ENCODE peak calls at places on chromosomes 4 and X, in six cellular contexts. P is colonic mucosa; X is tibial artery; H is suprapubic skin; Y is lower leg skin; L is CD8-positive, alpha-beta T cell. E is an unnamed sample.

GRCh38 chr4:682490-683172 is 6.3 kb downstream of the SLC49A3 start:
- DNase-seq in P (no peak), L (no peak), X (no peak), H (peak), Y (no peak), E (no peak)

GRCh38 chr4:100428051-100428450 is 89.8 kb downstream of the EMCN start:
- DNase-seq in H (no peak), X (no peak), Y (no peak), P (no peak), L (no peak), E (peak)

GRCh38 chr4:115357767-115358166 is 244.3 kb upstream of the NDST4 start:
- DNase-seq in Y (no peak), H (no peak), X (no peak), P (no peak), L (no peak), E (no peak)

GRCh38 chr4:86730310-86730709 is 118.9 kb downstream of the SLC10A6 start:
- DNase-seq in Y (no peak), X (no peak), P (no peak), H (no peak), L (no peak), E (no peak)

GRCh38 chr4:56212774-56213173 is 174.5 kb downstream of the AASDH start:
- DNase-seq in L (no peak), P (no peak), X (no peak), H (no peak), Y (no peak), E (no peak)

GRCh38 chr4:149980941-149981340 is 97.3 kb upstream of the DCLK2 start:
- DNase-seq in Y (no peak), L (peak), H (no peak), X (peak), P (peak), E (peak)

GRCh38 chrX:106742831-106743230 is 16.3 kb downstream of the RNF128 start:
- DNase-seq in P (no peak), X (no peak), Y (no peak), H (no peak), L (no peak), E (no peak)

GRCh38 chr4:154368060-154368459 is 123.5 kb downstream of the DCHS2 start:
- DNase-seq in L (no peak), Y (no peak), X (no peak), H (no peak), P (no peak), E (no peak)

GRCh38 chr4:76663794-76664193 is 228.8 kb downstream of the SHROOM3 start:
- DNase-seq in L (no peak), X (no peak), P (no peak), Y (no peak), H (no peak), E (peak)

GRCh38 chrX:274904-275475 is 6.2 kb upstream of the PLCXD1 start:
- DNase-seq in L (no peak), X (no peak), Y (no peak), P (peak), H (no peak), E (peak)

GRCh38 chr4:111934294-111934693 is 211.0 kb upstream of the FAM241A start:
- DNase-seq in Y (no peak), P (no peak), L (no peak), H (no peak), X (no peak), E (no peak)

GRCh38 chr4:74805601-74806000 is 11.3 kb upstream of the BTC start:
- DNase-seq in L (no peak), P (no peak), Y (no peak), H (no peak), X (no peak), E (no peak)

GRCh38 chr4:15920723-15921591 is 17.6 kb downstream of the FGFBP1 start:
- DNase-seq in X (peak), H (no peak), Y (peak), P (peak), L (no peak), E (peak)

GRCh38 chr4:138828926-138829325 is 186.7 kb upstream of the NOCT start:
- DNase-seq in P (no peak), L (no peak), Y (no peak), X (no peak), H (no peak), E (no peak)

GRCh38 chrX:149506349-149506748 is 1.2 kb upstream of the IDS start:
- DNase-seq in H (no peak), L (no peak), Y (no peak), X (no peak), P (no peak), E (no peak)

GRCh38 chr4:185190001-185190856 is 13.6 kb downstream of the CFAP97 start:
- DNase-seq in P (no peak), Y (no peak), H (no peak), X (no peak), L (no peak), E (no peak)

GRCh38 chr4:8614365-8615193 is 22.0 kb downstream of the CPZ start:
- DNase-seq in Y (no peak), P (no peak), L (no peak), X (peak), H (peak), E (no peak)

GRCh38 chr4:793109-793861 is 32.6 kb downstream of the CPLX1 start:
- DNase-seq in Y (no peak), H (no peak), P (no peak), L (no peak), X (no peak), E (no peak)

GRCh38 chrX:9676738-9677097 is 88.9 kb downstream of the GPR143 start:
- DNase-seq in Y (no peak), L (no peak), H (no peak), X (no peak), P (no peak), E (no peak)

GRCh38 chr4:116531870-116532269 is 553.5 kb downstream of the TRAM1L1 start:
- DNase-seq in P (no peak), X (no peak), H (no peak), Y (no peak), L (no peak), E (no peak)
- H3K4me3 ChIP-seq in P (no peak), X (no peak), H (no peak), Y (no peak), L (no peak), E (no peak)

GRCh38 chr4:160567634-160568033 is 1464.8 kb downstream of the RAPGEF2 start:
- DNase-seq in P (no peak), X (no peak), Y (no peak), H (no peak), L (no peak), E (no peak)
- H3K4me3 ChIP-seq in P (no peak), X (no peak), Y (no peak), H (no peak), L (no peak), E (no peak)

GRCh38 chrX:23864719-23865349 is 42.9 kb downstream of the APOO start:
- DNase-seq in P (no peak), L (no peak), X (no peak), Y (no peak), H (no peak), E (peak)

GRCh38 chrX:23857409-23857808 is 50.3 kb downstream of the APOO start:
- DNase-seq in Y (no peak), H (no peak), L (no peak), P (no peak), X (no peak), E (peak)

GRCh38 chrX:23855569-23855968 is 52.2 kb downstream of the APOO start:
- DNase-seq in P (no peak), X (no peak), Y (no peak), H (no peak), L (no peak), E (peak)

GRCh38 chrX:23857935-23858334 is 49.8 kb downstream of the APOO start:
- DNase-seq in L (no peak), P (no peak), Y (no peak), H (no peak), X (no peak), E (no peak)

GRCh38 chrX:23861215-23861896 is 46.4 kb downstream of the APOO start:
- DNase-seq in X (no peak), P (no peak), H (no peak), Y (no peak), L (no peak), E (no peak)
- H3K4me3 ChIP-seq in X (no peak), P (no peak), H (no peak), Y (no peak), L (no peak), E (no peak)

GRCh38 chr4:141636771-141637460 is 533 bp downstream of the IL15 start:
- DNase-seq in P (peak), H (peak), L (no peak), Y (no peak), X (peak), E (peak)

GRCh38 chr4:141637565-141637964 is 1.2 kb downstream of the IL15 start:
- DNase-seq in Y (no peak), X (no peak), H (no peak), L (no peak), P (no peak), E (no peak)

GRCh38 chr4:141640692-141641091 is 4.3 kb downstream of the IL15 start:
- DNase-seq in L (no peak), X (no peak), Y (no peak), H (no peak), P (no peak), E (no peak)

GRCh38 chr4:141635726-141636076 is 682 bp upstream of the IL15 start:
- DNase-seq in Y (no peak), P (no peak), L (no peak), X (no peak), H (no peak), E (no peak)

DNA sequence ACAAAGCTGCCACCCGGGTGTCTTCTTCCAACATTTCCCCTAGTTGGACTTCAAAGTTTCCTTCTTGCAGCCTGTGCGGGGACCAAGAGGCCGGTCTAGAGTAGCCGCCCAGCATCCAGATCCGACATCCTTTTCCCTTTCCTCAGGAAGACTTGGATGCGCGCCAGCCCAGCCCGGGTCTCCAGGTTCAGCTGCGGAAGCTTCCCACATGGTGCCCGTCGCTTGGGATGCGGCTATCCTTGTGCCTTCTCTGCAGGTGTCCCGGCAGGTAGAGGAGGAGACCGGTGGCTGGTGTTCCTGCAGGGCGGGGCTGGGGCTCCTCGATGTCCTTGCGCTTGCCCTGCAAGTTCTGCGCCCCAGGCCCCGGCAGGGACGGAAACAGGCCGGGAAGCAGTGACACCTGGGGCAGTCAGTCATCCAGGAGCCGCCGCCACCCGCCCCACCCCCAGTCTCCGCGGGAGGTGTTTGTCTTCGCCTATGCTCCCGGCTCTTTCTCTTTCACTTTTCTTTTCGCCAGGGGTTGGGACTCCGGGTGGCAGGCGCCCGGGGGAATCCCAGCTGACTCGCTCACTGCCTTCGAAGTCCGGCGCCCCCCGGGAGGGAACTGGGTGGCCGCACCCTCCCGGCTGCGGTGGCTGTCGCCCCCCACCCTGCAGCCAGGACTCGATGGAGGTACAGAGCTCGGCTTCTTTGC is at the start of gene IL15:
- DNase-seq in Y (peak), H (peak), X (peak), P (peak), L (peak), E (peak)
- H3K4me3 ChIP-seq in Y (peak), H (peak), X (peak), P (peak), L (peak), E (peak)

GRCh38 chr4:11426716-11427115 is 2.0 kb downstream of the HS3ST1 start:
- DNase-seq in H (no peak), P (no peak), X (no peak), L (no peak), Y (no peak), E (no peak)

GRCh38 chr4:11428161-11428700 is 463 bp downstream of the HS3ST1 start:
- DNase-seq in X (no peak), Y (no peak), L (no peak), P (no peak), H (no peak), E (no peak)

GRCh38 chr4:11427201-11427996 is 1.3 kb downstream of the HS3ST1 start:
- DNase-seq in L (no peak), P (no peak), X (no peak), Y (no peak), H (no peak), E (peak)

GRCh38 chr4:11429646-11430045 is 952 bp upstream of the HS3ST1 start:
- DNase-seq in X (no peak), H (no peak), Y (no peak), P (peak), L (no peak), E (no peak)

DNA sequence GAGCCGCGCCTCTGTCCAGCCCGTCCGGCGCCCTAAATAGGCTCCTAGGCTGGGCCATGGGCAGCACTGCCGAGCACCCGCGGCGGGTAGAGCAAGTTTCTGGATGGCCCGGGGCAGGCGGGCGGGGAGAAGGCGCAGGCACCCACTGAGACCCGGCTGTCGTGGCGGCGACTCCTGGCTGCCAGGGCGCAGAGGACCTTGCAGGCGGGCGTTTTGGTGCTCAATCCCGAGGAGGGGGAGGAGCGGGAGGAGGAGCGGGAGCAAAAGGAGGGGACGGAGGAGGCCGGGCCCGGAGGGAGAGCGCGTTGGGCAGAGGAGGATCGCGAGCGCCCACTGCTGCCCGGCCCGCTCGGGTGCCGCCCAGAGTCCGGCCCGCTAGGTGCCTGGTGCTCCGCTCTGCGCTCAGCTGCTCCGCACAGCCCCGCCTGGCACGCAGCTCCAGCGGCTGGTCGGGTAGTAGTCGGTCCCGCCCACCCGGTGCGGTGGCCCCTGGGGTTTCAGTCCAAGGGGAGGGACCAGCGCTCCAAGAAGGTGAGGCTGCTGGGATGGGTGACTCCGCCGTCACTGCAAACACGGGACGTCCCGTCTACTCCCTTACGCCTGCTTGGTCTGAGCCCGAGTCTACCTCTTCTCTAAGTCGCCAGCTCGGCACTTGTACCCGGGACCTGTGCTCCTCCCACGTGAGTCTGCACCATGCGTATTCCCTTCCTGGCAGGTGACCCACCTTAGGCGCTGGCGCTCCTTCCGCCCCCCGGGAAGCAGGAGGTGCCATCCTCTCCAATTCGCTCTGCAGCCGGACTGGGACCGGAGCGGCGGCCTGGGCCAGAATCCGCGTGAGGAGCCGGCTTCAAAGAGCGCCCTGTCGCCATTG is at the start of gene HS3ST1:
- DNase-seq in Y (peak), P (peak), H (peak), L (peak), X (peak), E (peak)
- H3K4me3 ChIP-seq in Y (peak), P (peak), H (peak), L (peak), X (peak), E (peak)

GRCh38 chr4:98470366-98470765 is 188.0 kb downstream of the TSPAN5 start:
- DNase-seq in H (no peak), P (no peak), X (no peak), L (no peak), Y (no peak), E (no peak)
- H3K4me3 ChIP-seq in H (no peak), P (no peak), X (no peak), L (no peak), Y (no peak), E (no peak)

GRCh38 chr4:124177647-124178425 is 534.7 kb downstream of the ANKRD50 start:
- DNase-seq in P (no peak), Y (no peak), H (no peak), X (no peak), L (no peak), E (no peak)
- H3K4me3 ChIP-seq in P (no peak), Y (no peak), H (no peak), X (no peak), L (no peak), E (no peak)

GRCh38 chr4:158586881-158587280 is 65.2 kb downstream of the RXFP1 start:
- DNase-seq in Y (no peak), P (no peak), L (no peak), H (no peak), X (no peak), E (no peak)
- H3K4me3 ChIP-seq in Y (no peak), P (no peak), L (no peak), H (no peak), X (no peak), E (no peak)

GRCh38 chrX:24360272-24360671 is at the start of gene SUPT20HL1:
- DNase-seq in L (no peak), P (no peak), H (no peak), X (no peak), Y (no peak), E (no peak)
- H3K4me3 ChIP-seq in L (no peak), P (no peak), H (no peak), X (no peak), Y (no peak), E (no peak)

GRCh38 chrX:24147165-24147564 is 2.4 kb upstream of the ZFX start:
- DNase-seq in P (no peak), X (no peak), H (no peak), Y (no peak), L (no peak), E (no peak)
- H3K4me3 ChIP-seq in P (no peak), X (no peak), H (no peak), Y (no peak), L (no peak), E (no peak)

E was measured in hepatocyte.